ENCODE peak calls at places on chromosome 14, in five cellular contexts. Z, W, U, J and P are unnamed samples.

GRCh38 chr14:51644215-51644969 is 7.3 kb upstream of the FRMD6 start:
- DNase-seq in J (no peak), Z (no peak), W (no peak), U (no peak), P (no peak)

GRCh38 chr14:57501039-57501557 is 7.4 kb upstream of the CCDC198 start:
- DNase-seq in U (no peak), Z (no peak), J (no peak), W (no peak), P (no peak)

GRCh38 chr14:22780105-22780679 is 13.7 kb downstream of the OXA1L start:
- DNase-seq in W (no peak), Z (no peak), J (no peak), U (no peak), P (no peak)

GRCh38 chr14:37587881-37588666 is 7.0 kb downstream of the FOXA1 start:
- DNase-seq in W (no peak), J (no peak), Z (no peak), U (no peak), P (no peak)

GRCh38 chr14:65303185-65303901 is 109.2 kb upstream of the FUT8 start:
- DNase-seq in W (no peak), J (peak; percentile 42), U (no peak), Z (no peak), P (no peak)

GRCh38 chr14:101108579-101109346 is 205.2 kb upstream of the RTL1 start:
- DNase-seq in U (no peak), Z (no peak), J (no peak), W (no peak), P (no peak)

GRCh38 chr14:88825078-88825458 is 617 bp downstream of the TTC8 start:
- DNase-seq in Z (no peak), J (no peak), U (no peak), W (no peak), P (no peak)

GRCh38 chr14:78933948-78934524 is 763.9 kb downstream of the NRXN3 start:
- DNase-seq in J (peak; percentile 44), U (no peak), Z (no peak), W (no peak), P (no peak)

GRCh38 chr14:24064091-24064795 is 7.1 kb upstream of the CPNE6 start:
- DNase-seq in J (no peak), Z (no peak), W (no peak), U (no peak), P (no peak)

GRCh38 chr14:91867316-91867988 is at the start of gene TC2N:
- DNase-seq in J (no peak), U (peak; percentile 52), W (no peak), Z (no peak), P (no peak)

GRCh38 chr14:102485693-102486512 is 23.7 kb downstream of the ANKRD9 start:
- DNase-seq in J (no peak), W (no peak), U (no peak), Z (no peak), P (no peak)

GRCh38 chr14:96203635-96204034 is 1.0 kb upstream of the BDKRB2 start:
- DNase-seq in Z (no peak), J (no peak), W (no peak), U (no peak), P (no peak)

GRCh38 chr14:105857816-105858675 is 331.7 kb downstream of the TMEM121 start:
- DNase-seq in Z (no peak), J (peak; percentile 33), W (no peak), U (no peak), P (no peak)

GRCh38 chr14:70999117-70999516 is 91.9 kb downstream of the PCNX1 start:
- DNase-seq in W (no peak), J (no peak), Z (no peak), U (no peak), P (no peak)

GRCh38 chr14:21317433-21317832 is 37.5 kb downstream of the RPGRIP1 start:
- DNase-seq in U (no peak), J (peak; percentile 43), W (no peak), Z (no peak), P (no peak)

GRCh38 chr14:89215166-89215940 is 201.7 kb downstream of the FOXN3 start:
- DNase-seq in Z (no peak), J (no peak), W (no peak), U (no peak), P (no peak)

GRCh38 chr14:32588448-32589320 is 259.6 kb downstream of the AKAP6 start:
- DNase-seq in W (no peak), Z (no peak), J (peak; percentile 38), U (no peak), P (peak; percentile 13)

GRCh38 chr14:46250113-46250703 is 401.4 kb downstream of the RPL10L start:
- DNase-seq in J (peak; percentile 18), Z (no peak), W (no peak), U (no peak), P (no peak)

GRCh38 chr14:54839681-54840080 is 62.9 kb downstream of the GCH1 start:
- DNase-seq in U (no peak), Z (no peak), J (no peak), W (peak; percentile 82), P (no peak)

GRCh38 chr14:54252072-54252730 is 144.6 kb upstream of the CDKN3 start:
- DNase-seq in U (no peak), J (no peak), W (no peak), Z (no peak), P (no peak)

GRCh38 chr14:33352821-33353220 is 414.1 kb downstream of the NPAS3 start:
- DNase-seq in Z (no peak), W (no peak), U (no peak), J (no peak), P (no peak)